ENCODE peak calls at places on chromosome 12, in seven cellular contexts. D is RPMI8226, A is iris pigment epithelial cell, O is NCI-H1417, B is EL, R is left lobe of liver, W is epithelial cell of esophagus. Q is an unnamed sample.

GRCh38 chr12:69068431-69068830 is 135.5 kb upstream of the CPM start:
- DNase-seq in D (no peak), A (peak), O (no peak), B (peak), R (no peak), W (peak), Q (no peak)

GRCh38 chr12:5124401-5124800 is 80.7 kb downstream of the KCNA5 start:
- DNase-seq in D (no peak), A (no peak), O (no peak), B (no peak), R (no peak), W (no peak), Q (no peak)

GRCh38 chr12:13179159-13180074 is 17.1 kb upstream of the EMP1 start:
- DNase-seq in D (peak), A (no peak), O (peak), B (peak), R (no peak), W (peak), Q (no peak)

GRCh38 chr12:69555461-69555860 is 29.8 kb upstream of the CCT2 start:
- DNase-seq in D (no peak), A (peak), O (no peak), B (peak), R (no peak), W (peak), Q (no peak)

GRCh38 chr12:67820694-67821093 is 168.6 kb upstream of the IFNG-AS1 start:
- DNase-seq in D (no peak), A (no peak), O (no peak), B (no peak), R (no peak), W (no peak), Q (no peak)

GRCh38 chr12:102917026-102917787 is at the start of gene PAH:
- DNase-seq in D (peak), A (no peak), O (no peak), B (peak), R (peak), W (peak), Q (peak)

GRCh38 chr12:96907681-96908163 is 665 bp downstream of the NEDD1 start:
- DNase-seq in D (peak), A (peak), O (peak), B (peak), R (no peak), W (peak), Q (no peak)

GRCh38 chr12:62637679-62638078 is 171.1 kb downstream of the MON2 start:
- DNase-seq in D (no peak), A (no peak), O (no peak), B (no peak), R (no peak), W (no peak), Q (no peak)

GRCh38 chr12:3083949-3084348 is 6.8 kb downstream of the TSPAN9 start:
- DNase-seq in D (no peak), A (peak), O (no peak), B (peak), R (peak), W (no peak), Q (no peak)

GRCh38 chr12:6963016-6963731 is 7.3 kb downstream of the PHB2 start:
- DNase-seq in D (no peak), A (no peak), O (peak), B (no peak), R (peak), W (peak), Q (no peak)

GRCh38 chr12:76747245-76747644 is 16.7 kb upstream of the ZDHHC17 start:
- DNase-seq in D (no peak), A (no peak), O (no peak), B (no peak), R (no peak), W (no peak), Q (no peak)

GRCh38 chr12:552466-552865 is 92.7 kb downstream of the B4GALNT3 start:
- DNase-seq in D (no peak), A (no peak), O (no peak), B (no peak), R (no peak), W (no peak), Q (no peak)

GRCh38 chr12:27840229-27840999 is 60.4 kb upstream of the MANSC4 start:
- DNase-seq in D (no peak), A (no peak), O (no peak), B (no peak), R (no peak), W (peak), Q (no peak)